ENCODE peak calls at places on chromosomes 2 and 18, in four cellular contexts. P is stimulated activated CD4-positive, alpha-beta T cell treated with anti-CD3 and anti-CD28 coated beads, Interleukin-1b, Interleukin-23, amount 100 ng/mL, for 1 hour; E is nucleus accumbens; X is stomach. L is an unnamed sample.

GRCh38 chr2:38751847-38752410 is 768 bp upstream of the SRSF7 start:
- DNase-seq in P (peak; percentile 10), E (no peak), X (no peak), L (peak; percentile 70)

GRCh38 chr2:112644155-112644932 is 1.4 kb upstream of the SLC20A1 start:
- DNase-seq in P (no peak), E (no peak), X (no peak), L (peak; percentile 49)

GRCh38 chr2:174972924-174973323 is 32.3 kb downstream of the CHN1 start:
- DNase-seq in P (no peak), E (no peak), X (no peak), L (no peak)

GRCh38 chr2:11761259-11761658 is 14.8 kb downstream of the LPIN1 start:
- DNase-seq in P (no peak), E (no peak), X (no peak), L (peak; percentile 35)

GRCh38 chr18:44627245-44627644 is 53.4 kb upstream of the SETBP1 start:
- DNase-seq in P (no peak), E (no peak), X (no peak), L (peak; percentile 32)

GRCh38 chr2:657766-658165 is 19.4 kb downstream of the TMEM18 start:
- DNase-seq in P (no peak), E (no peak), X (peak; percentile 24), L (no peak)

GRCh38 chr2:2653221-2653620 is 322.1 kb upstream of the MYT1L start:
- DNase-seq in P (no peak), E (no peak), X (no peak), L (no peak)

GRCh38 chr18:79484661-79485621 is 89.2 kb downstream of the NFATC1 start:
- DNase-seq in P (no peak), E (no peak), X (no peak), L (peak; percentile 49)

GRCh38 chr18:67131498-67131897 is 385.0 kb downstream of the DSEL start:
- DNase-seq in P (no peak), E (no peak), X (no peak), L (no peak)

GRCh38 chr18:58785171-58785805 is 79.4 kb upstream of the ZNF532 start:
- DNase-seq in P (no peak), E (no peak), X (peak; percentile 43), L (peak; percentile 89)

GRCh38 chr2:207655000-207655399 is 29.8 kb upstream of the METTL21A start:
- DNase-seq in P (no peak), E (no peak), X (no peak), L (no peak)

GRCh38 chr2:206858972-206859739 is 80.2 kb upstream of the CPO start:
- DNase-seq in P (no peak), E (no peak), X (no peak), L (no peak)

L was measured in DMS53.